ENCODE peak calls at places on chromosomes 6 and 20, in eight cellular contexts. Y is cardiac muscle cell, X is AG04449, O is H7, W is fibroblast of lung, F is tibial artery, S is ovary, B is colonic mucosa. M is an unnamed sample.
A peak's percentile ranks its signal among the peaks of the same experiment; 100 is the strongest.

GRCh38 chr6:30344868-30345671 is at the start of gene RPP21:
- DNase-seq in Y (peak; percentile 82), X (no peak), O (peak; percentile 97), W (peak; percentile 74), F (peak; percentile 91), S (peak; percentile 87), B (peak; percentile 92), M (peak; percentile 93)

GRCh38 chr6:52529311-52529710 is 47.5 kb downstream of the TRAM2 start:
- DNase-seq in Y (no peak), X (no peak), O (no peak), W (no peak), F (no peak), S (no peak), B (no peak), M (no peak)

GRCh38 chr6:45626087-45626891 is 248.6 kb upstream of the SUPT3H start:
- DNase-seq in Y (peak; percentile 85), X (peak; percentile 73), O (no peak), W (peak; percentile 78), F (no peak), S (no peak), B (no peak), M (no peak)

GRCh38 chr20:58459058-58459743 is 56.0 kb downstream of the APCDD1L start:
- DNase-seq in Y (no peak), X (no peak), O (no peak), W (no peak), F (no peak), S (no peak), B (no peak), M (no peak)

GRCh38 chr6:30759575-30760239 is 15.4 kb upstream of the IER3 start:
- DNase-seq in Y (peak; percentile 91), X (peak; percentile 98), O (no peak), W (peak; percentile 75), F (no peak), S (no peak), B (no peak), M (no peak)

GRCh38 chr20:36018208-36018988 is 50.0 kb downstream of the CNBD2 start:
- DNase-seq in Y (no peak), X (no peak), O (no peak), W (no peak), F (no peak), S (no peak), B (peak; percentile 20), M (no peak)

GRCh38 chr20:35398660-35399144 is 13.1 kb downstream of the UQCC1 start:
- DNase-seq in Y (peak; percentile 88), X (no peak), O (no peak), W (peak; percentile 62), F (no peak), S (no peak), B (no peak), M (no peak)

GRCh38 chr6:25389501-25389900 is 110.3 kb downstream of the CARMIL1 start:
- DNase-seq in Y (peak; percentile 70), X (no peak), O (no peak), W (peak; percentile 36), F (no peak), S (no peak), B (no peak), M (no peak)

GRCh38 chr6:19332806-19333460 is 504.2 kb upstream of the ID4 start:
- DNase-seq in Y (no peak), X (no peak), O (no peak), W (no peak), F (no peak), S (no peak), B (no peak), M (no peak)

GRCh38 chr6:48568856-48569255 is 457.9 kb upstream of the PTCHD4 start:
- DNase-seq in Y (no peak), X (no peak), O (no peak), W (no peak), F (no peak), S (no peak), B (no peak), M (no peak)

GRCh38 chr6:168371989-168372711 is 52.6 kb upstream of the DACT2 start:
- DNase-seq in Y (no peak), X (no peak), O (no peak), W (no peak), F (peak; percentile 59), S (peak; percentile 16), B (no peak), M (no peak)

DNA sequence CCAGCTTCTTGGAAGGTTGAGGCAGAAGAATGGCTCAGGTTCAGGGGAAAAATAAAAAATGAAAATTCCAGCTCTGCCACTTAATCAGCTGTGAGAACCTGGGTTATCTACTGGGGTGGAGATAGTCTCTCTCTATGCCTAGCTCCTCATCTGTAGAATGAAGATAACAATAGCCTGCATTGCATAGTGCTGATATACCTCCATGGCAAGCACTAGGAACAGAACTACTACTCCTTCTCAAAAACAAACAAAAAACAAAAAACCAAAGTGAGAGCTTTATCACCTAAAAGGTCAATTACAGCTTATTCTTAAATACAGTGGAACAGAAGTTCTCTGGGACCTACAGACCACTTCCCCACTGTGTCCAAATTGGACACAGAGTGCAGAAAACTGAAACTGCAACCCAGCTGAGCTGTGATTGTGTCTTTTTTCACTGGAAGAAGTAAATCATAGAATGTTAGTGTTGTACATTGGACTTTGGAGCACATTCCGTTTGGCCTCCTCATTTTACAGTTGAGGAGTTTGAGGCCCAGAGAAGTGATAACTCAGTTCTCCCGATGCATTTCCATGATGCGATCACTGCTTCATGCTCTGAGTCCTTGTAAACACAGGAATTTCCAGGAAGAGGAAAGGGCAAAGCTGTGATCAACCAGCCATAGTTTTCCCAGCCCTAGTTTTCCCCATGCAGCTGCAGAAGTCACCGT is 23.3 kb downstream of the MTFR2 start:
- DNase-seq in Y (no peak), X (no peak), O (no peak), W (no peak), F (no peak), S (no peak), B (no peak), M (no peak)
- H3K4me3 ChIP-seq in Y (no peak overlapping the region), X (no peak overlapping the region), O (no peak overlapping the region), W (no peak overlapping the region), F (no peak overlapping the region), S (peak overlapping the region; percentile 28), B (peak overlapping the region; percentile 20), M (peak overlapping the region; percentile 37)

DNA sequence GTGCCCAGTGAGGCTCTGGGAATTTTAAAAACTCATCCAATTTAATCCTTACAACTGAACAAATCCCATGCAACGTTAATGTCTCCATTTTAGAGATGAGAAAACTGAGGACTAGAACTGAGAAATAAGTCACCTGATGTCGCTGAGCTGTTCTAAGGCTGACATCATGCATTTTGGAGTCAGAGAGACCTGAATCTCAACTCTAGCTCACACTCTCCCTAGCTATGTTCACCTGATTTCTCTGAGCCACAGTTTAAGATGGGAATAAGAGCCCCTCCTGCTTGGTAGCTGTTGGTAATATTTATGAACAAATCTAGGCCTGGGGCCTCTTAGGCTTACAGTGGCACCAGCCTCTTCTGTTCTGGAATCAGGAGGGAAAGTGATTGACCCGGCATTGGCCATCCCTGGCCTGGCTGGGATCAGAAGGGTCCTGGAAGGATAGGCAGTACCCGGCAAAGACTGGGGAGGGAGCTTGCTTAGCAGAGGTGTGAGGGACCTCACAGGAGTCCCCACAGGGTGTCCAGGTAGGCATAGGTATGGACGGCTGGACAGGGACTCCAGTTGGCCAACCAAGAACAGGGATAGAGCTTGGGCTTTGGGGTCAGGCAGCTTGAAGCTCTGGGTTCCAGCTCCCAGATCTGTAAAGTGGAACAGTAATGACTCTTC is 18.8 kb upstream of the CSNK2A1 start:
- DNase-seq in Y (no peak), X (no peak), O (no peak), W (no peak), F (no peak), S (no peak), B (no peak), M (no peak)
- H3K4me3 ChIP-seq in Y (no peak overlapping the region), X (no peak overlapping the region), O (no peak overlapping the region), W (no peak overlapping the region), F (no peak overlapping the region), S (no peak overlapping the region), B (no peak overlapping the region), M (no peak overlapping the region)

GRCh38 chr6:170221052-170221752 is 69.7 kb downstream of the DLL1 start:
- DNase-seq in Y (no peak), X (no peak), O (peak; percentile 62), W (no peak), F (peak; percentile 40), S (no peak), B (peak; percentile 7), M (no peak)

GRCh38 chr6:170224694-170225660 is 65.9 kb downstream of the DLL1 start:
- DNase-seq in Y (no peak), X (no peak), O (no peak), W (no peak), F (peak; percentile 54), S (peak; percentile 6), B (no peak), M (no peak)

GRCh38 chr6:170223718-170224693 is 66.9 kb downstream of the DLL1 start:
- DNase-seq in Y (no peak), X (no peak), O (peak; percentile 63), W (no peak), F (peak; percentile 35), S (peak; percentile 13), B (no peak), M (no peak)

GRCh38 chr6:170221753-170222400 is 69.0 kb downstream of the DLL1 start:
- DNase-seq in Y (no peak), X (no peak), O (peak; percentile 73), W (no peak), F (peak; percentile 51), S (peak; percentile 11), B (peak; percentile 15), M (peak; percentile 41)

DNA sequence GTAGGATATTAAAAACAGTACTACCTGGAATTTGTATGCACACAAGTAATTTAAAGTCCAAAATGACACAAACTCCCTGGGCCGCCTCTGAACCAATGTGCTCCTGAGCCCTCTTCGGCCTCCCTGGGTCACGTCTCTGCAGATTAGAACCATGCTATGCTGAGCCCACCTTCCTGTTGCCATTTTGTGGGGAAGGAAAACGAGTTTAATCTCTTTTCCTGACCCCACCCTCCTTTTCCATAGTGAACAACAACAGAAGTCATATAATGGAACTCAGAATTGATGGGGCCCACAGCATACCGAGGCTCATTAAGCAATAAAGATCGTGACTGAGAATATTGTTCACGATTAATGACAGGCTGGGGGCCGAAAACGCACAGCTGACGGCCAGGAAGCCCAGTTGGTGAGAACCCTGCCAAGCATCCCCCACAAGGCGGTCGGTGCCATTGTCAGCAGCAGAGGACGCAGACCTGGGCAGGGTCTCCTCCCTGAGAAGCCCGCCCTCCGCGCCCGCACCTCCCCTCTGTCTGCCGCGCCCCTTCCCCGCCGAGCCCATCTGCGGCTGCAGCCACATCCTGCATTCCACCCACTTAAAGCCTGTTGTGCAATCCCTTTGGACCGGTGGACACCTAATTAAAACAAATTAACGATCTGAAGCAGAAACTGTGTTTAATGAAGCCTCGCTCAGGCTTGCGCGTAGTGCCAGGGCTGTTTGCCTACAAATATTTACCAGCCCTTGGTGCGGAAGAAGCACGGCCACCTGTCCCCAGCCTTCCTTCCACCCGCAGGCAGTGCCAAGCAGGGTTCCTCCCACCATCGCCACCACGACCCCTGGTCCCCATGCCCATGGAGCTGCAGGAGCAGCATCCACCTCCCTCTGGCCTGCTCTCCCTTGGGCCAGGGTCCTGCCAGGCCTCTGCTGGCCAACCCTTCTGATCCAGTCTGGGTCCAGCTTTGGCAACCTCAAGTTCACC is 68.1 kb downstream of the DLL1 start:
- DNase-seq in Y (no peak), X (no peak), O (peak; percentile 69), W (no peak), F (peak; percentile 47), S (peak; percentile 7), B (no peak), M (no peak)
- H3K4me3 ChIP-seq in Y (no peak overlapping the region), X (no peak overlapping the region), O (no peak overlapping the region), W (no peak overlapping the region), F (no peak overlapping the region), S (no peak overlapping the region), B (no peak overlapping the region), M (no peak overlapping the region)

DNA sequence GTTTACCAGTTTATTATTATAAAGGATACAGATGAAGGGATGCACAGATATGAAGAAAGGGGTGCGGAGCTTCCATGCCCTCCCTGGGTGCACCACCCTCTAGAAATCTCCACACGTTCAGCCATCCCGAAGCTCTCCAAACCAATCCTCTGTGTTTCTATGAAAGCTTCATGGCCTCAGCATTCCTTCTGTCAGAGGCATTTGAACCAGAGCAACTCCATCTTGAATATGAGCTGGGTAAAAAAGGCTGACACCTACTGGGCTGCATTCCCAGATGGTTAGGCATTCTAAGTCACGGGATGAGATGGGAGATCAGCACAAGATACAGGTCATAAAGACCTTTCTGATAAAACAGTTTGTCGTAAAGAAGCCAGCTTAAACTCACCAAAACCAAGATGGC is 115.3 kb upstream of the SHLD1 start:
- DNase-seq in Y (no peak), X (no peak), O (no peak), W (no peak), F (no peak), S (no peak), B (no peak), M (no peak)
- H3K4me3 ChIP-seq in Y (no peak overlapping the region), X (no peak overlapping the region), O (no peak overlapping the region), W (no peak overlapping the region), F (no peak overlapping the region), S (no peak overlapping the region), B (no peak overlapping the region), M (no peak overlapping the region)

M was measured in lower lobe of right lung.